ENCODE peak calls at places on chromosomes 2 and 18, in seven cellular contexts. G is activated CD4-positive, alpha-beta T cell treated with anti-CD3 and anti-CD28 coated beads for 48 hours; D is CD8-positive, alpha-beta T cell; Z is LoVo; N is psoas muscle; U is SW480; P is bronchial epithelial cell. E is an unnamed sample.
A peak's percentile ranks its signal among the peaks of the same experiment; 100 is the strongest.

GRCh38 chr2:115413796-115414195 is 971.4 kb downstream of the DPP10 start:
- DNase-seq in G (no peak), D (no peak), Z (no peak), N (no peak), U (no peak), P (no peak), E (no peak)

GRCh38 chr2:18119883-18120282 is 241.4 kb downstream of the KCNS3 start:
- DNase-seq in G (no peak), D (no peak), Z (no peak), N (peak; percentile 66), U (no peak), P (no peak), E (no peak)

GRCh38 chr18:38115201-38115600 is 549.6 kb upstream of the CELF4 start:
- DNase-seq in G (no peak), D (no peak), Z (no peak), N (no peak), U (peak; percentile 23), P (peak; percentile 4), E (no peak)

GRCh38 chr2:207600211-207600610 is 25.0 kb downstream of the METTL21A start:
- DNase-seq in G (no peak), D (no peak), Z (no peak), N (no peak), U (no peak), P (no peak), E (no peak)

GRCh38 chr18:46393230-46393629 is 263.8 kb downstream of the LOXHD1 start:
- DNase-seq in G (no peak), D (no peak), Z (no peak), N (no peak), U (no peak), P (no peak), E (no peak)

GRCh38 chr2:173307287-173307686 is 47.4 kb upstream of the CDCA7 start:
- DNase-seq in G (no peak), D (no peak), Z (no peak), N (no peak), U (no peak), P (no peak), E (no peak)

GRCh38 chr18:54906636-54907180 is 52.6 kb downstream of the CCDC68 start:
- DNase-seq in G (no peak), D (no peak), Z (no peak), N (no peak), U (no peak), P (no peak), E (no peak)

GRCh38 chr2:56681659-56682396 is 498.0 kb downstream of the CCDC85A start:
- DNase-seq in G (no peak), D (no peak), Z (no peak), N (no peak), U (no peak), P (no peak), E (no peak)

GRCh38 chr2:113720167-113720566 is 36.3 kb downstream of the SLC35F5 start:
- DNase-seq in G (no peak), D (no peak), Z (peak; percentile 21), N (no peak), U (peak; percentile 74), P (peak; percentile 49), E (no peak)

GRCh38 chr2:168583064-168583709 is 127.1 kb downstream of the CERS6 start:
- DNase-seq in G (no peak), D (no peak), Z (no peak), N (no peak), U (no peak), P (no peak), E (no peak)

GRCh38 chr2:28209312-28209711 is 183.3 kb upstream of the FOSL2 start:
- DNase-seq in G (no peak), D (no peak), Z (peak; percentile 81), N (no peak), U (no peak), P (peak; percentile 65), E (no peak)

GRCh38 chr2:172102858-172103359 is at the start of gene DLX2:
- DNase-seq in G (peak; percentile 82), D (peak; percentile 42), Z (peak; percentile 96), N (peak; percentile 83), U (peak; percentile 93), P (peak; percentile 70), E (peak; percentile 86)

GRCh38 chr18:43789234-43790000 is 512.1 kb upstream of the SYT4 start:
- DNase-seq in G (no peak), D (no peak), Z (no peak), N (no peak), U (no peak), P (no peak), E (no peak)

GRCh38 chr18:76524900-76525698 is 30.1 kb upstream of the ZNF516 start:
- DNase-seq in G (no peak), D (no peak), Z (no peak), N (no peak), U (peak; percentile 17), P (peak; percentile 55), E (no peak)

GRCh38 chr2:225100269-225100668 is 58.0 kb upstream of the DOCK10 start:
- DNase-seq in G (no peak), D (no peak), Z (no peak), N (no peak), U (no peak), P (peak; percentile 32), E (no peak)

GRCh38 chr18:79260023-79260422 is 135.7 kb upstream of the NFATC1 start:
- DNase-seq in G (no peak), D (no peak), Z (no peak), N (no peak), U (no peak), P (no peak), E (no peak)

GRCh38 chr18:75216212-75216925 is 5.8 kb downstream of the TSHZ1 start:
- DNase-seq in G (no peak), D (no peak), Z (no peak), N (no peak), U (no peak), P (no peak), E (no peak)

GRCh38 chr2:238274152-238274865 is 14.1 kb downstream of the PER2 start:
- DNase-seq in G (no peak), D (no peak), Z (no peak), N (peak; percentile 40), U (no peak), P (no peak), E (no peak)

GRCh38 chr18:34976534-34976898 is 64.7 kb upstream of the MAPRE2 start:
- DNase-seq in G (no peak), D (no peak), Z (no peak), N (no peak), U (no peak), P (no peak), E (no peak)

GRCh38 chr2:165055081-165055879 is 100.0 kb upstream of the SLC38A11 start:
- DNase-seq in G (no peak), D (no peak), Z (peak; percentile 46), N (no peak), U (peak; percentile 18), P (no peak), E (no peak)

GRCh38 chr2:42163444-42164045 is 5.6 kb upstream of the EML4 start:
- DNase-seq in G (no peak), D (no peak), Z (no peak), N (no peak), U (no peak), P (no peak), E (no peak)

GRCh38 chr2:74735544-74735943 is 81.5 kb downstream of the SEMA4F start:
- DNase-seq in G (no peak), D (no peak), Z (no peak), N (no peak), U (no peak), P (no peak), E (no peak)